ENCODE peak calls at places on chromosomes 4 and X, in nine cellular contexts. One of them, this sample, is unnamed.

GRCh38 chr4:120318447-120318846 is 251.8 kb upstream of the MAD2L1 start:
- DNase-seq in AG20443: no peak
- DNase-seq in A172: no peak
- DNase-seq in epithelial cell of prostate: no peak
- DNase-seq in Daoy: no peak
- DNase-seq in HCT116: no peak
- DNase-seq in MV-4-11: no peak
- DNase-seq in A549: no peak
- DNase-seq in germinal center: no peak
- DNase-seq in this sample: no peak

GRCh38 chrX:132614297-132614696 is 125.5 kb upstream of the MBNL3 start:
- DNase-seq in germinal center: no peak
- DNase-seq in AG20443: no peak
- DNase-seq in epithelial cell of prostate: no peak
- DNase-seq in HCT116: no peak
- DNase-seq in A172: no peak
- DNase-seq in Daoy: peak; percentile 6
- DNase-seq in A549: no peak
- DNase-seq in MV-4-11: no peak
- DNase-seq in this sample: no peak

GRCh38 chrX:24870143-24870542 is 145.6 kb downstream of the ARX start:
- DNase-seq in HCT116: no peak
- DNase-seq in A172: peak; percentile 70
- DNase-seq in A549: no peak
- DNase-seq in epithelial cell of prostate: no peak
- DNase-seq in germinal center: no peak
- DNase-seq in Daoy: no peak
- DNase-seq in MV-4-11: no peak
- DNase-seq in AG20443: no peak
- DNase-seq in this sample: no peak

GRCh38 chr4:7854697-7855370 is 84.8 kb downstream of the AFAP1 start:
- DNase-seq in A549: no peak
- DNase-seq in epithelial cell of prostate: no peak
- DNase-seq in germinal center: no peak
- DNase-seq in A172: peak; percentile 75
- DNase-seq in Daoy: peak; percentile 66
- DNase-seq in HCT116: no peak
- DNase-seq in MV-4-11: no peak
- DNase-seq in AG20443: no peak
- DNase-seq in this sample: no peak

GRCh38 chrX:153966841-153967535 is 4.6 kb downstream of the HCFC1 start:
- DNase-seq in HCT116: no peak
- DNase-seq in MV-4-11: no peak
- DNase-seq in A549: no peak
- DNase-seq in Daoy: no peak
- DNase-seq in A172: no peak
- DNase-seq in germinal center: no peak
- DNase-seq in AG20443: no peak
- DNase-seq in epithelial cell of prostate: no peak
- DNase-seq in this sample: peak; percentile 30

GRCh38 chr4:151806511-151806927 is 45.7 kb upstream of the GATB start:
- DNase-seq in germinal center: no peak
- DNase-seq in Daoy: peak; percentile 22
- DNase-seq in AG20443: peak; percentile 79
- DNase-seq in A172: peak; percentile 79
- DNase-seq in epithelial cell of prostate: no peak
- DNase-seq in MV-4-11: no peak
- DNase-seq in HCT116: no peak
- DNase-seq in A549: no peak
- DNase-seq in this sample: no peak

GRCh38 chr4:149901128-149901527 is 85.5 kb upstream of the IQCM start:
- DNase-seq in AG20443: no peak
- DNase-seq in HCT116: no peak
- DNase-seq in MV-4-11: no peak
- DNase-seq in epithelial cell of prostate: no peak
- DNase-seq in Daoy: no peak
- DNase-seq in A172: no peak
- DNase-seq in A549: no peak
- DNase-seq in germinal center: no peak
- DNase-seq in this sample: no peak

GRCh38 chrX:114049063-114049462 is 534.8 kb upstream of the HTR2C start:
- DNase-seq in epithelial cell of prostate: no peak
- DNase-seq in HCT116: no peak
- DNase-seq in A549: no peak
- DNase-seq in A172: no peak
- DNase-seq in germinal center: no peak
- DNase-seq in AG20443: no peak
- DNase-seq in Daoy: no peak
- DNase-seq in MV-4-11: no peak
- DNase-seq in this sample: no peak

GRCh38 chrX:109742722-109743121 is 9.7 kb upstream of the ACSL4 start:
- DNase-seq in A549: no peak
- DNase-seq in A172: no peak
- DNase-seq in germinal center: no peak
- DNase-seq in MV-4-11: no peak
- DNase-seq in AG20443: no peak
- DNase-seq in epithelial cell of prostate: no peak
- DNase-seq in HCT116: no peak
- DNase-seq in Daoy: no peak
- DNase-seq in this sample: no peak

GRCh38 chr4:22389240-22389871 is 126.5 kb downstream of the ADGRA3 start:
- DNase-seq in germinal center: peak; percentile 18
- DNase-seq in A172: peak; percentile 84
- DNase-seq in epithelial cell of prostate: peak; percentile 22
- DNase-seq in HCT116: peak; percentile 48
- DNase-seq in AG20443: peak; percentile 68
- DNase-seq in Daoy: peak; percentile 51
- DNase-seq in A549: peak; percentile 7
- DNase-seq in MV-4-11: peak; percentile 66
- DNase-seq in this sample: peak; percentile 82

GRCh38 chr4:8129136-8129535 is 29.5 kb downstream of the ABLIM2 start:
- DNase-seq in MV-4-11: no peak
- DNase-seq in A549: no peak
- DNase-seq in HCT116: no peak
- DNase-seq in AG20443: no peak
- DNase-seq in A172: peak; percentile 39
- DNase-seq in germinal center: no peak
- DNase-seq in epithelial cell of prostate: no peak
- DNase-seq in Daoy: no peak
- DNase-seq in this sample: no peak

GRCh38 chr4:39931441-39931901 is 46.2 kb downstream of the PDS5A start:
- DNase-seq in HCT116: no peak
- DNase-seq in epithelial cell of prostate: no peak
- DNase-seq in A172: no peak
- DNase-seq in Daoy: no peak
- DNase-seq in germinal center: no peak
- DNase-seq in MV-4-11: no peak
- DNase-seq in AG20443: no peak
- DNase-seq in A549: no peak
- DNase-seq in this sample: no peak

GRCh38 chr4:73917081-73917501 is 47.9 kb downstream of the CXCL1 start:
- DNase-seq in Daoy: peak; percentile 66
- DNase-seq in A549: no peak
- DNase-seq in HCT116: no peak
- DNase-seq in epithelial cell of prostate: peak; percentile 63
- DNase-seq in A172: peak; percentile 80
- DNase-seq in germinal center: no peak
- DNase-seq in MV-4-11: peak; percentile 67
- DNase-seq in AG20443: peak; percentile 85
- DNase-seq in this sample: peak; percentile 7

GRCh38 chr4:117064297-117064696 is 21.1 kb downstream of the TRAM1L1 start:
- DNase-seq in A172: peak; percentile 75
- DNase-seq in Daoy: peak; percentile 2
- DNase-seq in AG20443: no peak
- DNase-seq in HCT116: no peak
- DNase-seq in A549: no peak
- DNase-seq in germinal center: no peak
- DNase-seq in epithelial cell of prostate: no peak
- DNase-seq in MV-4-11: no peak
- DNase-seq in this sample: peak; percentile 3

GRCh38 chrX:47540754-47541538 is 20.1 kb upstream of the ARAF start:
- DNase-seq in A549: peak; percentile 90
- DNase-seq in AG20443: peak; percentile 92
- DNase-seq in epithelial cell of prostate: peak; percentile 36
- DNase-seq in germinal center: no peak
- DNase-seq in MV-4-11: peak; percentile 75
- DNase-seq in A172: peak; percentile 91
- DNase-seq in Daoy: peak; percentile 84
- DNase-seq in HCT116: peak; percentile 78
- DNase-seq in this sample: peak; percentile 96